ENCODE peak calls at places on chromosomes 13 and 19, in seven cellular contexts. H is cardiac muscle cell; E is omental fat pad; Y is astrocyte of the spinal cord; A is WERI-Rb-1; D is T-helper 9 cell; N is stimulated activated CD4-positive, alpha-beta T cell treated with anti-CD3 and anti-CD28 coated beads, TNF-alpha, amount 100 ng/mL, for 1 hour. O is an unnamed sample.

GRCh38 chr19:4371898-4372629 is 28.3 kb downstream of the SH3GL1 start:
- DNase-seq in H (no peak), E (no peak), Y (no peak), A (no peak), D (no peak), N (no peak), O (no peak)

GRCh38 chr19:18128044-18128443 is 24.9 kb upstream of the PIK3R2 start:
- DNase-seq in H (no peak), E (no peak), Y (no peak), A (no peak), D (no peak), N (no peak), O (peak)

GRCh38 chr13:21683034-21683733 is 12.3 kb downstream of the FGF9 start:
- DNase-seq in H (no peak), E (no peak), Y (peak), A (no peak), D (no peak), N (no peak), O (peak)

GRCh38 chr13:48585456-48585840 is 52.6 kb upstream of the RCBTB2 start:
- DNase-seq in H (no peak), E (no peak), Y (peak), A (no peak), D (no peak), N (no peak), O (peak)

GRCh38 chr13:25165664-25166063 is 6.4 kb downstream of the AMER2 start:
- DNase-seq in H (peak), E (no peak), Y (no peak), A (peak), D (no peak), N (no peak), O (no peak)

GRCh38 chr19:47102561-47103135 is 10.9 kb downstream of the ZC3H4 start:
- DNase-seq in H (no peak), E (no peak), Y (no peak), A (no peak), D (no peak), N (no peak), O (no peak)

GRCh38 chr19:42032428-42032827 is 37.6 kb downstream of the GRIK5 start:
- DNase-seq in H (no peak), E (no peak), Y (no peak), A (no peak), D (no peak), N (no peak), O (no peak)

GRCh38 chr13:35600137-35600536 is 123.6 kb upstream of the MAB21L1 start:
- DNase-seq in H (no peak), E (no peak), Y (no peak), A (no peak), D (no peak), N (no peak), O (no peak)

GRCh38 chr13:49503951-49504350 is 8.2 kb downstream of the PHF11 start:
- DNase-seq in H (no peak), E (no peak), Y (no peak), A (no peak), D (no peak), N (no peak), O (no peak)

GRCh38 chr13:106471957-106472543 is 63.4 kb downstream of the EFNB2 start:
- DNase-seq in H (peak), E (peak), Y (peak), A (no peak), D (no peak), N (no peak), O (peak)

GRCh38 chr13:41568990-41569387 is 111.6 kb downstream of the RGCC start:
- DNase-seq in H (no peak), E (no peak), Y (peak), A (no peak), D (no peak), N (no peak), O (peak)